ENCODE peak calls at places on chromosomes 12 and 14, in nine cellular contexts. One of them, this sample, is unnamed.

GRCh38 chr14:101383737-101384338 is 177.5 kb upstream of the DIO3 start:
- DNase-seq in HL-60: no peak
- DNase-seq in keratinocyte: no peak
- DNase-seq in astrocyte of the spinal cord: no peak
- DNase-seq in gastrocnemius medialis: no peak
- DNase-seq in HepG2: no peak
- DNase-seq in CD8-positive, alpha-beta T cell: no peak
- DNase-seq in CD8-positive, alpha-beta memory T cell: no peak
- DNase-seq in H7: no peak
- DNase-seq in this sample: no peak

GRCh38 chr12:86551146-86551571 is 295.0 kb upstream of the MGAT4C start:
- DNase-seq in HL-60: no peak
- DNase-seq in keratinocyte: no peak
- DNase-seq in astrocyte of the spinal cord: no peak
- DNase-seq in gastrocnemius medialis: peak
- DNase-seq in HepG2: no peak
- DNase-seq in CD8-positive, alpha-beta T cell: no peak
- DNase-seq in CD8-positive, alpha-beta memory T cell: no peak
- DNase-seq in H7: no peak
- DNase-seq in this sample: peak

GRCh38 chr12:67496616-67497015 is 151.9 kb upstream of the DYRK2 start:
- DNase-seq in HL-60: no peak
- DNase-seq in keratinocyte: no peak
- DNase-seq in astrocyte of the spinal cord: no peak
- DNase-seq in gastrocnemius medialis: no peak
- DNase-seq in HepG2: no peak
- DNase-seq in CD8-positive, alpha-beta T cell: no peak
- DNase-seq in CD8-positive, alpha-beta memory T cell: no peak
- DNase-seq in H7: no peak
- DNase-seq in this sample: no peak

GRCh38 chr12:118534003-118534402 is 157.6 kb downstream of the SUDS3 start:
- DNase-seq in HL-60: no peak
- DNase-seq in keratinocyte: no peak
- DNase-seq in astrocyte of the spinal cord: no peak
- DNase-seq in gastrocnemius medialis: no peak
- DNase-seq in HepG2: no peak
- DNase-seq in CD8-positive, alpha-beta T cell: no peak
- DNase-seq in CD8-positive, alpha-beta memory T cell: no peak
- DNase-seq in H7: no peak
- DNase-seq in this sample: no peak

GRCh38 chr12:124457287-124458219 is 109.9 kb downstream of the NCOR2 start:
- DNase-seq in HL-60: peak
- DNase-seq in keratinocyte: no peak
- DNase-seq in astrocyte of the spinal cord: peak
- DNase-seq in gastrocnemius medialis: peak
- DNase-seq in HepG2: no peak
- DNase-seq in CD8-positive, alpha-beta T cell: peak
- DNase-seq in CD8-positive, alpha-beta memory T cell: peak
- DNase-seq in H7: no peak
- DNase-seq in this sample: no peak

GRCh38 chr14:31605702-31606101 is 44.5 kb downstream of the NUBPL start:
- DNase-seq in HL-60: no peak
- DNase-seq in keratinocyte: no peak
- DNase-seq in astrocyte of the spinal cord: no peak
- DNase-seq in gastrocnemius medialis: no peak
- DNase-seq in HepG2: no peak
- DNase-seq in CD8-positive, alpha-beta T cell: no peak
- DNase-seq in CD8-positive, alpha-beta memory T cell: no peak
- DNase-seq in H7: no peak
- DNase-seq in this sample: no peak

GRCh38 chr12:127101086-127101485 is 1165.9 kb upstream of the TMEM132C start:
- DNase-seq in HL-60: no peak
- DNase-seq in keratinocyte: no peak
- DNase-seq in astrocyte of the spinal cord: no peak
- DNase-seq in gastrocnemius medialis: no peak
- DNase-seq in HepG2: no peak
- DNase-seq in CD8-positive, alpha-beta T cell: no peak
- DNase-seq in CD8-positive, alpha-beta memory T cell: no peak
- DNase-seq in H7: no peak
- DNase-seq in this sample: no peak

GRCh38 chr14:58749066-58749669 is 111.4 kb downstream of the DACT1 start:
- DNase-seq in HL-60: peak
- DNase-seq in keratinocyte: no peak
- DNase-seq in astrocyte of the spinal cord: peak
- DNase-seq in gastrocnemius medialis: no peak
- DNase-seq in HepG2: peak
- DNase-seq in CD8-positive, alpha-beta T cell: no peak
- DNase-seq in CD8-positive, alpha-beta memory T cell: no peak
- DNase-seq in H7: no peak
- DNase-seq in this sample: peak

GRCh38 chr14:105498430-105499255 is 7.6 kb downstream of the TEDC1 start:
- DNase-seq in HL-60: no peak
- DNase-seq in keratinocyte: no peak
- DNase-seq in astrocyte of the spinal cord: no peak
- DNase-seq in gastrocnemius medialis: no peak
- DNase-seq in HepG2: no peak
- DNase-seq in CD8-positive, alpha-beta T cell: no peak
- DNase-seq in CD8-positive, alpha-beta memory T cell: no peak
- DNase-seq in H7: peak
- DNase-seq in this sample: no peak

GRCh38 chr12:49553512-49554088 is 14.3 kb downstream of the MCRS1 start:
- DNase-seq in HL-60: no peak
- DNase-seq in keratinocyte: no peak
- DNase-seq in astrocyte of the spinal cord: peak
- DNase-seq in gastrocnemius medialis: no peak
- DNase-seq in HepG2: peak
- DNase-seq in CD8-positive, alpha-beta T cell: no peak
- DNase-seq in CD8-positive, alpha-beta memory T cell: no peak
- DNase-seq in H7: peak
- DNase-seq in this sample: no peak

GRCh38 chr12:26651566-26652188 is 181.3 kb downstream of the ITPR2 start:
- DNase-seq in HL-60: peak
- DNase-seq in keratinocyte: peak
- DNase-seq in astrocyte of the spinal cord: peak
- DNase-seq in gastrocnemius medialis: no peak
- DNase-seq in HepG2: peak
- DNase-seq in CD8-positive, alpha-beta T cell: peak
- DNase-seq in CD8-positive, alpha-beta memory T cell: peak
- DNase-seq in H7: peak
- DNase-seq in this sample: peak

GRCh38 chr12:2957816-2958431 is 1.3 kb upstream of the TEAD4 start:
- DNase-seq in HL-60: no peak
- DNase-seq in keratinocyte: no peak
- DNase-seq in astrocyte of the spinal cord: peak
- DNase-seq in gastrocnemius medialis: no peak
- DNase-seq in HepG2: no peak
- DNase-seq in CD8-positive, alpha-beta T cell: no peak
- DNase-seq in CD8-positive, alpha-beta memory T cell: no peak
- DNase-seq in H7: no peak
- DNase-seq in this sample: no peak

GRCh38 chr12:2960432-2960956 is 1.3 kb downstream of the TEAD4 start:
- DNase-seq in HL-60: no peak
- DNase-seq in keratinocyte: no peak
- DNase-seq in astrocyte of the spinal cord: peak
- DNase-seq in gastrocnemius medialis: peak
- DNase-seq in HepG2: peak
- DNase-seq in CD8-positive, alpha-beta T cell: no peak
- DNase-seq in CD8-positive, alpha-beta memory T cell: no peak
- DNase-seq in H7: no peak
- DNase-seq in this sample: peak

GRCh38 chr12:2959508-2960431 is 573 bp downstream of the TEAD4 start:
- DNase-seq in HL-60: no peak
- DNase-seq in keratinocyte: no peak
- DNase-seq in astrocyte of the spinal cord: peak
- DNase-seq in gastrocnemius medialis: peak
- DNase-seq in HepG2: peak
- DNase-seq in CD8-positive, alpha-beta T cell: no peak
- DNase-seq in CD8-positive, alpha-beta memory T cell: no peak
- DNase-seq in H7: peak
- DNase-seq in this sample: peak

GRCh38 chr12:2958432-2959193 is 584 bp upstream of the TEAD4 start:
- DNase-seq in HL-60: no peak
- DNase-seq in keratinocyte: peak
- DNase-seq in astrocyte of the spinal cord: peak
- DNase-seq in gastrocnemius medialis: peak
- DNase-seq in HepG2: peak
- DNase-seq in CD8-positive, alpha-beta T cell: no peak
- DNase-seq in CD8-positive, alpha-beta memory T cell: no peak
- DNase-seq in H7: no peak
- DNase-seq in this sample: peak

DNA sequence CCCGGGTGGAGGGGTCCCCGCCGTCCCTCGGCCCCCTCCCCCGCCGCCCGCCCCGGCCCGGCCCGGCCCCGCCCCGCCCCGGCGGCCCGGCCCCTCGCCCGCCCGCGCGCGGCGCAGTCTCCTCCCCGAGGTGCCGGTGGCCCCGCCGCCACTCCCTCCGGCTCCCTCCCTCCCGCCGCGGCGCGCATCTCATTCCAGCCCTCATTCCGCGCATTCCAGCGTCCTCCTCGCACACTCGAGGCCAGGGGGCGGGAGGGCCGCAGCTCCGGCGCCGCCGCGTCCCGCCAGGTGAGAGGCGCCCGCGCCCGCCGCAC is at the start of gene TEAD4:
- DNase-seq in HL-60: no peak
- DNase-seq in keratinocyte: no peak
- DNase-seq in astrocyte of the spinal cord: peak
- DNase-seq in gastrocnemius medialis: peak
- DNase-seq in HepG2: peak
- DNase-seq in CD8-positive, alpha-beta T cell: no peak
- DNase-seq in CD8-positive, alpha-beta memory T cell: no peak
- DNase-seq in H7: peak
- DNase-seq in this sample: peak
- H3K4me3 ChIP-seq in HL-60: peak
- H3K4me3 ChIP-seq in keratinocyte: peak
- H3K4me3 ChIP-seq in astrocyte of the spinal cord: peak
- H3K4me3 ChIP-seq in gastrocnemius medialis: peak
- H3K4me3 ChIP-seq in HepG2: peak
- H3K4me3 ChIP-seq in CD8-positive, alpha-beta T cell: no peak
- H3K4me3 ChIP-seq in CD8-positive, alpha-beta memory T cell: no peak
- H3K4me3 ChIP-seq in H7: peak
- H3K4me3 ChIP-seq in this sample: peak

DNA sequence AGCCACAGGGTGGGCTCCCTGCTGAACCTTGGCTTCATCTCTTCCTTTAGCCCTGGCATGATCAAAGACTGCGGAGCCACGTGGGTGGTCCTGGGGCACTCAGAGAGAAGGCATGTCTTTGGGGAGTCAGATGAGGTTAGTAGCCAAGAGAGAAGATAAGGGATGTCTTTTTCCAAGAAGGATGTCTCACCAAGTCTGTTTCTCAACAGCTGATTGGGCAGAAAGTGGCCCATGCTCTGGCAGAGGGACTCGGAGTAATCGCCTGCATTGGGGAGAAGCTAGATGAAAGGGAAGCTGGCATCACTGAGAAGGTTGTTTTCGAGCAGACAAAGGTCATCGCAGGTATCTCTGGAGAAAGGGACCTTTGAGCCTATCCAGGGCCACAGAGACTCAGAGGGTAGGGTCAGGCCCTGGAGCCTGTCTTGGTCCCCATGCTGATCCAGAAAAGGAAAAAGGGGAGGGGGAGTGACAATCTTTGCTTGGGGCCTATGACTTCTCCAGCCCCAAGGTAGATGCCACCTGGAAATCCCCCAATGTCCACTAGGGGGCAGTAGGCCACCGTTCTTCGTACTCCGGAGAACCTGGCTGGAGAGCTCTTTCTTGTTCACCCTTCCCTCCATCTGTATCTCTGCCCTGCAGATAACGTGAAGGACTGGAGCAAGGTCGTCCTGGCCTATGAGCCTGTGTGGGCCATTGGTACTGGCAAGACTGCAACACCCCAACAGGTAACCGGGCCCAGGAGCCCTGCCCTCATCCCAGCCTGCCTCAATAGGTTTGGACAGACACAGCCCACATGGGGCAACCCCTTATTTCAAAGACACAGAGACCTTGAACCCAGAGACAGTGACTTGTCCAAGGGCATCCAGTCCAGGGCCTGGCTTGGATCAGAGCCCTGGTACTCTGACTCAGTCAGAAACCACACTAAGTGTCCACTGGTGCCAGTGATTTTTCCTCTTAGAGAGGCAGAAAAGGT is 2.0 kb downstream of the TPI1 start:
- DNase-seq in HL-60: peak
- DNase-seq in keratinocyte: no peak
- DNase-seq in astrocyte of the spinal cord: peak
- DNase-seq in gastrocnemius medialis: peak
- DNase-seq in HepG2: peak
- DNase-seq in CD8-positive, alpha-beta T cell: peak
- DNase-seq in CD8-positive, alpha-beta memory T cell: peak
- DNase-seq in H7: peak
- DNase-seq in this sample: peak
- H3K4me3 ChIP-seq in HL-60: peak
- H3K4me3 ChIP-seq in keratinocyte: peak
- H3K4me3 ChIP-seq in astrocyte of the spinal cord: peak
- H3K4me3 ChIP-seq in gastrocnemius medialis: peak
- H3K4me3 ChIP-seq in HepG2: peak
- H3K4me3 ChIP-seq in CD8-positive, alpha-beta T cell: no peak
- H3K4me3 ChIP-seq in CD8-positive, alpha-beta memory T cell: no peak
- H3K4me3 ChIP-seq in H7: peak
- H3K4me3 ChIP-seq in this sample: peak

GRCh38 chr12:459050-459429 is 699 bp upstream of the B4GALNT3 start:
- DNase-seq in HL-60: no peak
- DNase-seq in keratinocyte: no peak
- DNase-seq in astrocyte of the spinal cord: no peak
- DNase-seq in gastrocnemius medialis: no peak
- DNase-seq in HepG2: no peak
- DNase-seq in CD8-positive, alpha-beta T cell: no peak
- DNase-seq in CD8-positive, alpha-beta memory T cell: no peak
- DNase-seq in H7: no peak
- DNase-seq in this sample: no peak
- H3K4me3 ChIP-seq in HL-60: no peak
- H3K4me3 ChIP-seq in keratinocyte: peak
- H3K4me3 ChIP-seq in astrocyte of the spinal cord: no peak
- H3K4me3 ChIP-seq in gastrocnemius medialis: peak
- H3K4me3 ChIP-seq in HepG2: peak
- H3K4me3 ChIP-seq in CD8-positive, alpha-beta T cell: no peak
- H3K4me3 ChIP-seq in CD8-positive, alpha-beta memory T cell: peak
- H3K4me3 ChIP-seq in H7: peak
- H3K4me3 ChIP-seq in this sample: peak

DNA sequence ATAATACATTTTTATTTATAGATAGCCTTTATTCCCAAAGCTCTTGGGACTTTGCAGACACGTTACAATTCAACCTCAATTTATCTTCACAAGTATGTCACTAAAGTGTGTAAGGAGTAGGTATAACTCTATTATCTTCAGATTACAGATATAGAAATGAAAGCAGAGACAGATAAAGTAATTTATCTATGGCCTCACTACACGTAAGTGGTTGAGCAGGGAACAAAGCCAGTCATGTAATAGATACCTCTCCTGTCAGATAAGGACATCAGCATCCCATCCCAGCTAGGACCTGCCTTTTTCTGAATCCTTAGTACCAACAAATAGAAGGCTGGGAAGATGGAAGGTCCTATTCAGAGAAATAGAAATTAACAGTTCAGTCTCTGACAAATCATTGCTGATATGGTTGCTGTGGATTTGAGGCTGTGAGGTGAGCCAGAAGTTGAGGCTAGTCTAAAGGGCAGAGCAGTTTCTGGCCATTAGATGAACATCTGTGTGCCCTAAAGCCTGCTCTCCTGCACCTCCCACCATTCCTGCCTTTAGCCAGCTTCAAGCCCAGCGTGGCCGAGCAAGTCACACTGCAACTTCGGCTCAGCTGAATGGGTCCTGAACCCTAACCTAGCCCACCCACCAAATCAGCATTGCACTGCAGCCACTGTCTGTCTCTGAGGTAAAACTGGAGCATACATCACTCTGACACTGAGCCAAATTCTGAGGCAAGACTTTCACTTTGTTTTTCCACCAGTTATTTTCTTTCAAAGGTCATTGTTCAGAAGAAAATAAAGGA is 71.1 kb upstream of the PLEKHA5 start:
- DNase-seq in HL-60: no peak
- DNase-seq in keratinocyte: no peak
- DNase-seq in astrocyte of the spinal cord: peak
- DNase-seq in gastrocnemius medialis: no peak
- DNase-seq in HepG2: no peak
- DNase-seq in CD8-positive, alpha-beta T cell: no peak
- DNase-seq in CD8-positive, alpha-beta memory T cell: no peak
- DNase-seq in H7: no peak
- DNase-seq in this sample: no peak
- H3K4me3 ChIP-seq in HL-60: no peak
- H3K4me3 ChIP-seq in keratinocyte: no peak
- H3K4me3 ChIP-seq in astrocyte of the spinal cord: no peak
- H3K4me3 ChIP-seq in gastrocnemius medialis: no peak
- H3K4me3 ChIP-seq in HepG2: peak
- H3K4me3 ChIP-seq in CD8-positive, alpha-beta T cell: no peak
- H3K4me3 ChIP-seq in CD8-positive, alpha-beta memory T cell: no peak
- H3K4me3 ChIP-seq in H7: no peak
- H3K4me3 ChIP-seq in this sample: no peak